ENCODE peak calls at places on chromosomes 2 and 18, in eight cellular contexts. C is uterus, F is ovary, A is lung, U is neural progenitor cell, M is IMR-90, Z is breast epithelium, O is progenitor cell of endocrine pancreas. W is an unnamed sample.

GRCh38 chr18:32470136-32470712 is 458 bp downstream of the GAREM1 start:
- DNase-seq in C (peak), F (peak), A (peak), U (peak), M (peak), Z (peak), O (peak), W (peak)

GRCh38 chr2:82636411-82637020 is 1822.6 kb downstream of the SUCLG1 start:
- DNase-seq in C (no peak), F (no peak), A (no peak), U (no peak), M (no peak), Z (no peak), O (no peak), W (no peak)

GRCh38 chr2:75432761-75433361 is 127.9 kb downstream of the EVA1A start:
- DNase-seq in C (no peak), F (no peak), A (peak), U (peak), M (peak), Z (no peak), O (no peak), W (no peak)

GRCh38 chr18:67476585-67476984 is 39.9 kb downstream of the DSEL start:
- DNase-seq in C (no peak), F (no peak), A (no peak), U (no peak), M (peak), Z (no peak), O (no peak), W (no peak)

GRCh38 chr2:75522543-75523312 is 38.0 kb downstream of the EVA1A start:
- DNase-seq in C (no peak), F (no peak), A (no peak), U (no peak), M (no peak), Z (no peak), O (no peak), W (no peak)

GRCh38 chr2:169119117-169119770 is 49.9 kb downstream of the DHRS9 start:
- DNase-seq in C (no peak), F (no peak), A (no peak), U (no peak), M (no peak), Z (no peak), O (no peak), W (no peak)

GRCh38 chr2:232238108-232238507 is 140.4 kb upstream of the ALPP start:
- DNase-seq in C (no peak), F (no peak), A (no peak), U (no peak), M (peak), Z (no peak), O (no peak), W (no peak)

GRCh38 chr2:49186050-49186648 is 31.8 kb upstream of the FSHR start:
- DNase-seq in C (no peak), F (no peak), A (no peak), U (no peak), M (no peak), Z (no peak), O (no peak), W (no peak)

GRCh38 chr2:60558536-60558935 is 5.1 kb upstream of the BCL11A start:
- DNase-seq in C (no peak), F (no peak), A (no peak), U (no peak), M (no peak), Z (no peak), O (no peak), W (no peak)

GRCh38 chr18:21820035-21820810 is 79.6 kb downstream of the MIB1 start:
- DNase-seq in C (no peak), F (no peak), A (no peak), U (no peak), M (peak), Z (no peak), O (no peak), W (no peak)

GRCh38 chr2:190849774-190850173 is 30.8 kb upstream of the GLS start:
- DNase-seq in C (no peak), F (no peak), A (no peak), U (no peak), M (peak), Z (no peak), O (no peak), W (peak)

GRCh38 chr2:240467149-240467642 is 31.7 kb downstream of the GPC1 start:
- DNase-seq in C (peak), F (no peak), A (peak), U (no peak), M (no peak), Z (no peak), O (peak), W (peak)

GRCh38 chr18:3874593-3874992 is 424.6 kb downstream of the TGIF1 start:
- DNase-seq in C (no peak), F (no peak), A (no peak), U (no peak), M (no peak), Z (no peak), O (no peak), W (no peak)

GRCh38 chr18:61732854-61733253 is 160.0 kb downstream of the RNF152 start:
- DNase-seq in C (peak), F (no peak), A (no peak), U (no peak), M (no peak), Z (no peak), O (no peak), W (no peak)

GRCh38 chr18:7950380-7951143 is 383.4 kb downstream of the PTPRM start:
- DNase-seq in C (no peak), F (no peak), A (no peak), U (no peak), M (peak), Z (no peak), O (no peak), W (no peak)

GRCh38 chr2:62501794-62502500 is 4.0 kb downstream of the TMEM17 start:
- DNase-seq in C (no peak), F (no peak), A (no peak), U (no peak), M (peak), Z (no peak), O (no peak), W (no peak)

GRCh38 chr2:3246928-3247714 is 130.5 kb downstream of the EIPR1 start:
- DNase-seq in C (no peak), F (no peak), A (no peak), U (no peak), M (no peak), Z (no peak), O (no peak), W (no peak)

GRCh38 chr2:98944786-98945185 is 8.8 kb upstream of the CRACDL start:
- DNase-seq in C (no peak), F (no peak), A (no peak), U (no peak), M (peak), Z (no peak), O (no peak), W (no peak)

GRCh38 chr2:174750923-174751441 is 13.3 kb downstream of the CHRNA1 start:
- DNase-seq in C (no peak), F (no peak), A (no peak), U (no peak), M (no peak), Z (no peak), O (no peak), W (no peak)

GRCh38 chr2:109304731-109305470 is 175.9 kb downstream of the SH3RF3 start:
- DNase-seq in C (no peak), F (no peak), A (no peak), U (no peak), M (no peak), Z (no peak), O (no peak), W (no peak)

GRCh38 chr2:40072442-40073232 is 293.6 kb upstream of the THUMPD2 start:
- DNase-seq in C (no peak), F (no peak), A (no peak), U (no peak), M (no peak), Z (no peak), O (no peak), W (no peak)
- TF ChIP-seq CTCF in C (no peak), F (no peak), A (no peak), U (no peak), M (no peak), Z (no peak), O (no peak), W (no peak)

DNA sequence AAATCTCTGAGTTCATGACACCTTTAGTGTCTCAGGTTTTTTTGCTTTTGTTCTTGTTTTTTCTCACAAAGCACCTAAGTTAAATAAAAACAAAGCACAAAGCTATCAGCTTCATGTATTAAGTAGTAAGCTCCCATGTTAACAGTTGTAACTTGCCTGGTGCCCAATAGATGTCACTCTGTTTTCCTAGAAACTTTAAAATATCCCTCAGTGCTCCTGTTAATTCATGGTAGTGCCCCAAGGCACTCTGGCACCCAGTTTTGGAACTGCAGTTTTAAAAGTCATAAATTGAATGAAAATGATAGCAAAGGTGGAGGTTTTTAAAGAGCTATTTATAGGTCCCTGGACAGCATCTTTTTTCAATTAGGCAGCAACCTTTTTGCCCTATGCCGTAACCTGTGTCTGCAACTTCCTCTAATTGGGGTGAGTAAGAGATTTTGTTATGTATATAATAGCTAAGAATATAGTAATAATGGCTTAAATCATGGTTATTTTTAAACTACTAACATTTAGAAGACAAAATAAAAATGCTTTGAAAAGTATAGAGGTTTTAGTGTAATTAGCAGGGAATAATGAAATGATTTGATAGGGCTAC is 555.0 kb upstream of the TMEFF2 start:
- DNase-seq in C (no peak), F (no peak), A (no peak), U (peak), M (no peak), Z (no peak), O (no peak), W (no peak)
- TF ChIP-seq CTCF in C (no peak), F (no peak), A (no peak), U (peak), M (no peak), Z (no peak), O (peak), W (no peak)

GRCh38 chr2:239361311-239361642 is 39.5 kb downstream of the HDAC4 start:
- DNase-seq in C (no peak), F (no peak), A (no peak), U (peak), M (peak), Z (no peak), O (no peak), W (no peak)
- TF ChIP-seq CTCF in C (no peak), F (no peak), A (no peak), U (peak), M (peak), Z (no peak), O (peak), W (no peak)

DNA sequence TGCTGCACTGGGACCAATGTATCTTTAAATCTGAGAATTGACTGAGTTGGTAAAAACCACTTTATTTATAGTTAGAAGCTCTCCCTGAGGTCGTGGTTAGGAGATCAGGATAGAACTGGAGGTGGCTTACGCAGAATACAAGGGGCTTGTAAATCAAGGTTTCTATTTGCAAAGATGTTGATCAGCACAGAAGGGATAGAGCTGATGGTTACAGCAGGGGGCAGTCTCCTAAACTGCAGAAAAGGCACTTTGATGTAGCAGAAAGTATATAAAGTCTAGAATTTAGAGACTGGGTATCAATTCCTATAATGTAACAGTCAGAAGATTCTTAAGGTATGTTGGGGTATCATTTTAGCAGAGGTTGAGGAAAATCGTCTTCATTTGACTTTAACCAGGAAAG is 25.2 kb upstream of the ACVR1 start:
- DNase-seq in C (no peak), F (no peak), A (no peak), U (no peak), M (no peak), Z (no peak), O (no peak), W (no peak)
- TF ChIP-seq CTCF in C (no peak), F (no peak), A (no peak), U (peak), M (no peak), Z (no peak), O (peak), W (no peak)

GRCh38 chr18:35619468-35619867 is 37.9 kb downstream of the GALNT1 start:
- DNase-seq in C (no peak), F (no peak), A (no peak), U (no peak), M (no peak), Z (no peak), O (no peak), W (no peak)
- TF ChIP-seq CTCF in C (no peak), F (no peak), A (no peak), U (no peak), M (no peak), Z (no peak), O (no peak), W (no peak)

DNA sequence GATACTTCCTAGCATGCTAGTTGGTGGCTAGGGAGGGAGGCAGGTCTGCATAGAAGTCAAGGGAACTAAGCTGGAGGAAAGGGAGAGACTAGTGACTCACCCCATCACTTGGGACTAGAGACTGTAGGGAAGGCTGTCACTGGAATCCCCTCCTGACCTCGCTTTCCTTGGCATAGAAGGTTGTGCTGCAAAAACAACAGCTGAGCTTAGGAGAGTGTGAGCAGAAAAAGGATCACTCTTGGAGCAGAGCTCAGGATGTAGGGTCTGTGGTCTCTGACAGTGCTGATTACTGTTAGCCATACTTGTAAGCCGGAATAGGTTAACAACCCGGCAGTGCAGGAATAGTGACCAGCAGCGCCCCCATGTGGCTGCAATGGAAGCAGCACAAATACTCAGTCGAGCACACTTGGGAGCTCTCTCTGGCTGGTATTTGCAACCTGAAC is 66.9 kb upstream of the SMAD2 start:
- DNase-seq in C (no peak), F (no peak), A (no peak), U (peak), M (no peak), Z (no peak), O (no peak), W (no peak)
- TF ChIP-seq CTCF in C (no peak), F (no peak), A (no peak), U (peak), M (peak), Z (no peak), O (peak), W (peak)

DNA sequence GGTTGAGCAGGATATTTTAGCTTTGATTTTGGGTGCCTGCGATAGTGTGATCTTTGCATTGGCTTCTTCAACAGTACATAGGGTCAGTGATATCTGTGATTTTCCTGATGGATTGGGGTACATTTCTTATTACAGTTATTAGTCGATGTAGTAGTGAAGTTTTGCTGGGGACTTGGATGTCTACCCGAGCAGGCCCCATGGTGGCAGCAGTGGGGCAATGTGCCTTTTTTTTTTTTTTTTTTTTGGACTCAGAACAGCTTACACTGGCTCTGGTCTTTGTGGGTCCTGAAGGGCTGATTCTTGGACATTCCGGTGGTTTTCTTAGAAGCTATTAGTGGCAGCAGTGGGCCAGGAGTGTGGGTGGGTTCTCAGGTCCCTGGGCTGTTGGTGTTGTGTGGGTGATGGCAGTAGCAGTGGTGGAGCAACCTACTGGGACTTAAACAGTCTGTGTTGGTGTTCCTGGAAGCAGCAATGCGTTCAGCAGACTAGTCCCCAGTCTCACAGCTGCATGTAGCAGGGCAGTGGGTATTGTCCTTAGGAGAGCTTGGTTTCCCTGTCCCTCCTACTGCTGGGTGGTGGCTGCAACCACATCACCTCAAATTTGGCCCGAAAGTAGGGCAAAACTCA is 53.7 kb upstream of the SLC4A10 start:
- DNase-seq in C (no peak), F (no peak), A (no peak), U (peak), M (no peak), Z (no peak), O (no peak), W (no peak)
- TF ChIP-seq CTCF in C (no peak), F (no peak), A (no peak), U (peak), M (peak), Z (no peak), O (peak), W (no peak)

DNA sequence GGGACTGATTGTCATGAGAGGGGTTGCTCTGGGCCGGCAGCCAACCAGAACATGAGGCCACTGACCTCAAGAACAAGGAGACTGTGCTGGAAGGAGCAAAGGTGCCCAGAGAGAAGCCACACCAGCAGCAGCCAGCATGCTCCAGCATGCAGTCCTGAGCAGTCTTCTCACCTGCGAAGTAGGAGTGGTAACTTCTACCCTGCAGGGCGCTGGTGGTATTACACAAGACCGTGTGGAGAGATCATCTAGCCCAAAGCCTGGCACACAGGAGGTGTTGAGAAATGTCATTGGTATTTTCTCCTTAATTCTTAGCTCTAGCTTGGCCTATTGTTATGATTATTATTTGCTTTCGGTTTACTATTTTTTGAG is 132.7 kb downstream of the TSN start:
- DNase-seq in C (no peak), F (no peak), A (no peak), U (no peak), M (no peak), Z (no peak), O (no peak), W (no peak)
- TF ChIP-seq CTCF in C (no peak), F (no peak), A (no peak), U (peak), M (no peak), Z (no peak), O (peak), W (peak)

GRCh38 chr2:41496908-41497307 is 550.9 kb upstream of the PKDCC start:
- DNase-seq in C (no peak), F (no peak), A (no peak), U (no peak), M (no peak), Z (no peak), O (no peak), W (no peak)
- TF ChIP-seq CTCF in C (no peak), F (no peak), A (no peak), U (peak), M (no peak), Z (no peak), O (peak), W (no peak)

GRCh38 chr2:138094031-138094430 is 129.8 kb downstream of the HNMT start:
- DNase-seq in C (no peak), F (no peak), A (no peak), U (peak), M (no peak), Z (no peak), O (no peak), W (no peak)

GRCh38 chr2:138093455-138093854 is 129.2 kb downstream of the HNMT start:
- DNase-seq in C (no peak), F (no peak), A (no peak), U (no peak), M (no peak), Z (no peak), O (no peak), W (no peak)

GRCh38 chr2:138086556-138086955 is 122.3 kb downstream of the HNMT start:
- DNase-seq in C (no peak), F (no peak), A (no peak), U (no peak), M (peak), Z (no peak), O (no peak), W (no peak)

GRCh38 chr2:138087761-138088602 is 123.7 kb downstream of the HNMT start:
- DNase-seq in C (no peak), F (no peak), A (no peak), U (no peak), M (no peak), Z (no peak), O (no peak), W (no peak)

GRCh38 chr2:138090330-138090729 is 126.1 kb downstream of the HNMT start:
- DNase-seq in C (no peak), F (no peak), A (no peak), U (no peak), M (peak), Z (no peak), O (no peak), W (no peak)
- TF ChIP-seq CTCF in C (peak), F (no peak), A (peak), U (peak), M (peak), Z (peak), O (peak), W (peak)

W was measured in psoas muscle.